ENCODE peak calls at places on chromosome 6, in nine cellular contexts. E, O, D, Y, J, A, B, R and X are unnamed samples.

GRCh38 chr6:90074161-90074560 is 179.9 kb downstream of the GJA10 start:
- DNase-seq in E (no peak), O (no peak), D (no peak), Y (peak), J (peak), A (no peak), B (no peak), R (no peak), X (no peak)

GRCh38 chr6:32370510-32370909 is 1.2 kb downstream of the TSBP1 start:
- DNase-seq in E (no peak), O (no peak), D (no peak), Y (no peak), J (no peak), A (no peak), B (no peak), R (no peak), X (no peak)

GRCh38 chr6:83781506-83781905 is 71.7 kb upstream of the RIPPLY2 start:
- DNase-seq in E (no peak), O (no peak), D (no peak), Y (no peak), J (no peak), A (no peak), B (no peak), R (no peak), X (no peak)

GRCh38 chr6:79353226-79353625 is 118.7 kb upstream of the HMGN3 start:
- DNase-seq in E (no peak), O (no peak), D (no peak), Y (no peak), J (no peak), A (no peak), B (no peak), R (no peak), X (no peak)

GRCh38 chr6:56890683-56891429 is 64.1 kb upstream of the BEND6 start:
- DNase-seq in E (no peak), O (no peak), D (no peak), Y (no peak), J (peak), A (no peak), B (no peak), R (no peak), X (no peak)

GRCh38 chr6:88650029-88650619 is 313.3 kb downstream of the RNGTT start:
- DNase-seq in E (no peak), O (no peak), D (no peak), Y (no peak), J (peak), A (no peak), B (no peak), R (no peak), X (no peak)

GRCh38 chr6:37323568-37323967 is 30.2 kb upstream of the RNF8 start:
- DNase-seq in E (no peak), O (no peak), D (no peak), Y (no peak), J (peak), A (no peak), B (no peak), R (no peak), X (no peak)

GRCh38 chr6:129490551-129491245 is 219.3 kb downstream of the ARHGAP18 start:
- DNase-seq in E (peak), O (peak), D (no peak), Y (no peak), J (peak), A (peak), B (no peak), R (no peak), X (no peak)

GRCh38 chr6:33633084-33633461 is 12.0 kb downstream of the ITPR3 start:
- DNase-seq in E (no peak), O (no peak), D (peak), Y (peak), J (no peak), A (no peak), B (no peak), R (no peak), X (no peak)

GRCh38 chr6:127119361-127120108 is 1.1 kb downstream of the RSPO3 start:
- DNase-seq in E (no peak), O (no peak), D (peak), Y (peak), J (no peak), A (no peak), B (no peak), R (no peak), X (no peak)

GRCh38 chr6:90088009-90088408 is 193.7 kb downstream of the GJA10 start:
- DNase-seq in E (no peak), O (no peak), D (no peak), Y (no peak), J (peak), A (no peak), B (no peak), R (no peak), X (no peak)

GRCh38 chr6:131736010-131736409 is 25.2 kb upstream of the CTAGE9 start:
- DNase-seq in E (no peak), O (no peak), D (no peak), Y (peak), J (no peak), A (no peak), B (no peak), R (no peak), X (no peak)

GRCh38 chr6:111157412-111157811 is 70.1 kb downstream of the SLC16A10 start:
- DNase-seq in E (no peak), O (no peak), D (no peak), Y (no peak), J (no peak), A (no peak), B (no peak), R (no peak), X (no peak)

GRCh38 chr6:166618866-166619761 is 7.9 kb downstream of the RPS6KA2 start:
- DNase-seq in E (no peak), O (no peak), D (no peak), Y (no peak), J (no peak), A (no peak), B (no peak), R (no peak), X (no peak)

GRCh38 chr6:138509371-138509770 is 10.1 kb upstream of the NHSL1 start:
- DNase-seq in E (no peak), O (peak), D (no peak), Y (peak), J (peak), A (peak), B (no peak), R (no peak), X (no peak)

GRCh38 chr6:136754820-136755219 is 37.5 kb downstream of the MAP3K5 start:
- DNase-seq in E (no peak), O (no peak), D (no peak), Y (no peak), J (no peak), A (no peak), B (no peak), R (no peak), X (no peak)

GRCh38 chr6:44086931-44087574 is 40.2 kb downstream of the MRPL14 start:
- DNase-seq in E (no peak), O (no peak), D (no peak), Y (no peak), J (peak), A (no peak), B (no peak), R (no peak), X (no peak)

GRCh38 chr6:128857806-128858205 is 25.1 kb upstream of the LAMA2 start:
- DNase-seq in E (no peak), O (no peak), D (no peak), Y (no peak), J (no peak), A (no peak), B (no peak), R (no peak), X (no peak)

GRCh38 chr6:134035823-134036296 is 16.6 kb downstream of the SLC2A12 start:
- DNase-seq in E (no peak), O (no peak), D (no peak), Y (no peak), J (peak), A (no peak), B (no peak), R (no peak), X (no peak)

GRCh38 chr6:80605165-80605989 is 498.9 kb downstream of the BCKDHB start:
- DNase-seq in E (no peak), O (no peak), D (no peak), Y (peak), J (peak), A (no peak), B (no peak), R (no peak), X (no peak)

GRCh38 chr6:170091639-170092579 is 199.0 kb downstream of the DLL1 start:
- DNase-seq in E (no peak), O (no peak), D (peak), Y (no peak), J (no peak), A (no peak), B (no peak), R (no peak), X (no peak)